ENCODE peak calls at places on chromosomes 5 and 9, in seven cellular contexts. One of them, this sample, is unnamed.

GRCh38 chr9:79686381-79687130 is 114.8 kb downstream of the TLE4 start:
- DNase-seq in GM23248: peak
- DNase-seq in HCT116: no peak
- DNase-seq in OCI-LY7: no peak
- DNase-seq in MM.1S: no peak
- DNase-seq in PC-3: peak
- DNase-seq in neural progenitor cell: no peak
- DNase-seq in this sample: no peak

GRCh38 chr5:60521379-60522298 is 178.3 kb downstream of the DEPDC1B start:
- DNase-seq in GM23248: no peak
- DNase-seq in HCT116: no peak
- DNase-seq in OCI-LY7: peak
- DNase-seq in MM.1S: peak
- DNase-seq in PC-3: no peak
- DNase-seq in neural progenitor cell: no peak
- DNase-seq in this sample: no peak

GRCh38 chr5:14268236-14268701 is 125.1 kb downstream of the TRIO start:
- DNase-seq in GM23248: peak
- DNase-seq in HCT116: peak
- DNase-seq in OCI-LY7: no peak
- DNase-seq in MM.1S: no peak
- DNase-seq in PC-3: peak
- DNase-seq in neural progenitor cell: no peak
- DNase-seq in this sample: no peak

GRCh38 chr9:123763910-123764588 is 165.9 kb downstream of the DENND1A start:
- DNase-seq in GM23248: peak
- DNase-seq in HCT116: no peak
- DNase-seq in OCI-LY7: no peak
- DNase-seq in MM.1S: no peak
- DNase-seq in PC-3: no peak
- DNase-seq in neural progenitor cell: no peak
- DNase-seq in this sample: no peak

GRCh38 chr5:6994097-6994496 is 280.9 kb downstream of the TENT4A start:
- DNase-seq in GM23248: no peak
- DNase-seq in HCT116: no peak
- DNase-seq in OCI-LY7: no peak
- DNase-seq in MM.1S: no peak
- DNase-seq in PC-3: no peak
- DNase-seq in neural progenitor cell: no peak
- DNase-seq in this sample: no peak

GRCh38 chr5:30099634-30100033 is 1093.9 kb upstream of the CDH6 start:
- DNase-seq in GM23248: no peak
- DNase-seq in HCT116: no peak
- DNase-seq in OCI-LY7: no peak
- DNase-seq in MM.1S: no peak
- DNase-seq in PC-3: peak
- DNase-seq in neural progenitor cell: peak
- DNase-seq in this sample: peak

GRCh38 chr9:77820293-77820954 is 172.3 kb upstream of the GNA14 start:
- DNase-seq in GM23248: peak
- DNase-seq in HCT116: no peak
- DNase-seq in OCI-LY7: no peak
- DNase-seq in MM.1S: no peak
- DNase-seq in PC-3: peak
- DNase-seq in neural progenitor cell: no peak
- DNase-seq in this sample: no peak

GRCh38 chr9:85142461-85143401 is 473.2 kb downstream of the NTRK2 start:
- DNase-seq in GM23248: peak
- DNase-seq in HCT116: peak
- DNase-seq in OCI-LY7: peak
- DNase-seq in MM.1S: peak
- DNase-seq in PC-3: peak
- DNase-seq in neural progenitor cell: peak
- DNase-seq in this sample: peak

GRCh38 chr5:80114856-80115255 is 79.7 kb downstream of the THBS4 start:
- DNase-seq in GM23248: no peak
- DNase-seq in HCT116: no peak
- DNase-seq in OCI-LY7: no peak
- DNase-seq in MM.1S: no peak
- DNase-seq in PC-3: no peak
- DNase-seq in neural progenitor cell: no peak
- DNase-seq in this sample: no peak

GRCh38 chr9:137482094-137482781 is 23.1 kb upstream of the NSMF start:
- DNase-seq in GM23248: peak
- DNase-seq in HCT116: no peak
- DNase-seq in OCI-LY7: no peak
- DNase-seq in MM.1S: peak
- DNase-seq in PC-3: peak
- DNase-seq in neural progenitor cell: no peak
- DNase-seq in this sample: no peak

GRCh38 chr9:21788752-21789151 is 13.7 kb upstream of the MTAP start:
- DNase-seq in GM23248: peak
- DNase-seq in HCT116: peak
- DNase-seq in OCI-LY7: no peak
- DNase-seq in MM.1S: peak
- DNase-seq in PC-3: peak
- DNase-seq in neural progenitor cell: no peak
- DNase-seq in this sample: no peak

GRCh38 chr9:38068866-38069628 is at the start of gene SHB:
- DNase-seq in GM23248: peak
- DNase-seq in HCT116: no peak
- DNase-seq in OCI-LY7: peak
- DNase-seq in MM.1S: peak
- DNase-seq in PC-3: peak
- DNase-seq in neural progenitor cell: peak
- DNase-seq in this sample: peak

GRCh38 chr5:59874675-59875074 is 18.9 kb downstream of the PDE4D start:
- DNase-seq in GM23248: no peak
- DNase-seq in HCT116: no peak
- DNase-seq in OCI-LY7: no peak
- DNase-seq in MM.1S: no peak
- DNase-seq in PC-3: peak
- DNase-seq in neural progenitor cell: no peak
- DNase-seq in this sample: no peak

GRCh38 chr5:398475-399295 is 44.3 kb upstream of the EXOC3 start:
- DNase-seq in GM23248: no peak
- DNase-seq in HCT116: no peak
- DNase-seq in OCI-LY7: no peak
- DNase-seq in MM.1S: no peak
- DNase-seq in PC-3: no peak
- DNase-seq in neural progenitor cell: no peak
- DNase-seq in this sample: peak

GRCh38 chr9:15725953-15726352 is 173.1 kb downstream of the CCDC171 start:
- DNase-seq in GM23248: peak
- DNase-seq in HCT116: no peak
- DNase-seq in OCI-LY7: no peak
- DNase-seq in MM.1S: no peak
- DNase-seq in PC-3: peak
- DNase-seq in neural progenitor cell: no peak
- DNase-seq in this sample: no peak

GRCh38 chr5:56900858-56901578 is 8.4 kb upstream of the SETD9 start:
- DNase-seq in GM23248: peak
- DNase-seq in HCT116: peak
- DNase-seq in OCI-LY7: peak
- DNase-seq in MM.1S: peak
- DNase-seq in PC-3: peak
- DNase-seq in neural progenitor cell: peak
- DNase-seq in this sample: peak

GRCh38 chr9:109538346-109538745 is 40.2 kb upstream of the PTPN3 start:
- DNase-seq in GM23248: no peak
- DNase-seq in HCT116: no peak
- DNase-seq in OCI-LY7: no peak
- DNase-seq in MM.1S: no peak
- DNase-seq in PC-3: peak
- DNase-seq in neural progenitor cell: no peak
- DNase-seq in this sample: no peak

GRCh38 chr9:109536859-109537258 is 38.8 kb upstream of the PTPN3 start:
- DNase-seq in GM23248: no peak
- DNase-seq in HCT116: no peak
- DNase-seq in OCI-LY7: no peak
- DNase-seq in MM.1S: no peak
- DNase-seq in PC-3: no peak
- DNase-seq in neural progenitor cell: no peak
- DNase-seq in this sample: no peak

GRCh38 chr9:109535365-109535764 is 37.3 kb upstream of the PTPN3 start:
- DNase-seq in GM23248: no peak
- DNase-seq in HCT116: no peak
- DNase-seq in OCI-LY7: no peak
- DNase-seq in MM.1S: no peak
- DNase-seq in PC-3: no peak
- DNase-seq in neural progenitor cell: no peak
- DNase-seq in this sample: no peak

GRCh38 chr9:109534151-109534550 is 36.0 kb upstream of the PTPN3 start:
- DNase-seq in GM23248: no peak
- DNase-seq in HCT116: no peak
- DNase-seq in OCI-LY7: no peak
- DNase-seq in MM.1S: no peak
- DNase-seq in PC-3: no peak
- DNase-seq in neural progenitor cell: no peak
- DNase-seq in this sample: no peak

DNA sequence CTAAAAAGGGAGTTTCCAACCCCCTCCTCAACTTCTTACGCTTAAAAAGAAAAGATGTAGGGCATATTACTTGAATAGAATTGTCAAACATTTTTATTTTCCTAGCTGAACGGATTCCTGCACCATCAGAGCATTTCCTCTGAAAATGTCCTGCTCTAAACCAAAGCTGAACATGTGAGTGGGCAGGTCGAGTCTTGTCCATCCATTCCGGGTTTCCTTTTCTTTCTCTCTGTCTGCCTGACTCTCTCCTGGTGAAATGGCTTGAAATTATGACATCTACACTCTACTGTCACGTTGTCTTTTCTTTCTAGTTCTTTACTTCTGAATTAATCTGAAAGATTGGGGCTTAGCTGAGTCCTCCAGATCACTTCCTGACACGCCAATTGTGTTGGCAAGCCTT is 39.2 kb upstream of the PTPN3 start:
- DNase-seq in GM23248: no peak
- DNase-seq in HCT116: no peak
- DNase-seq in OCI-LY7: no peak
- DNase-seq in MM.1S: no peak
- DNase-seq in PC-3: no peak
- DNase-seq in neural progenitor cell: no peak
- DNase-seq in this sample: no peak
- H3K4me3 ChIP-seq in GM23248: no peak
- H3K4me3 ChIP-seq in HCT116: no peak
- H3K4me3 ChIP-seq in OCI-LY7: no peak
- H3K4me3 ChIP-seq in MM.1S: no peak
- H3K4me3 ChIP-seq in PC-3: no peak
- H3K4me3 ChIP-seq in neural progenitor cell: no peak
- H3K4me3 ChIP-seq in this sample: no peak

DNA sequence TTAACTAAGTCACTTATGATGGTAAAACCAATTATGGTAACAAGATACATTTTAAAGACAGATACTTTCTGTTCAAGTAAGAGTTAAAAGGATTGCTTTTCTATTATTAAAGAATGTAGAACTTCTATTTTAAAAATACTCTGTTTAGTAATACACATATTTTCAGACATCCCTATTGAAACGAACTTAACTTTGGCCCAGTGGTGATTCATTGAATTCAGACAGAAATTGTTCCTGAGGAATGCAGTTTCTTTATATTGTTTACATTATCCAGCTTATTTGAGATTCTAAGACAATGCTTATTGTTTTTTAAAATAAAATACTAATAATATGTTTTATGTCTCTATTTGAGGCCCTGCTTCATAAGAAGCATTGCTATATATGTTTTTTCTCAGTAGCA is 816.4 kb downstream of the SEMA5A start:
- DNase-seq in GM23248: peak
- DNase-seq in HCT116: no peak
- DNase-seq in OCI-LY7: no peak
- DNase-seq in MM.1S: no peak
- DNase-seq in PC-3: peak
- DNase-seq in neural progenitor cell: no peak
- DNase-seq in this sample: no peak
- TF ChIP-seq EZH2phosphoT487 in GM23248: no peak
- TF ChIP-seq EZH2phosphoT487 in HCT116: no peak
- TF ChIP-seq EZH2phosphoT487 in OCI-LY7: no peak
- TF ChIP-seq EZH2phosphoT487 in MM.1S: no peak
- TF ChIP-seq EZH2phosphoT487 in PC-3: no peak
- TF ChIP-seq EZH2phosphoT487 in neural progenitor cell: no peak
- TF ChIP-seq EZH2phosphoT487 in this sample: no peak

GRCh38 chr5:161566081-161566480 is 19.6 kb upstream of the GABRB2 start:
- DNase-seq in GM23248: no peak
- DNase-seq in HCT116: no peak
- DNase-seq in OCI-LY7: no peak
- DNase-seq in MM.1S: no peak
- DNase-seq in PC-3: no peak
- DNase-seq in neural progenitor cell: no peak
- DNase-seq in this sample: no peak
- H3K4me3 ChIP-seq in GM23248: no peak
- H3K4me3 ChIP-seq in HCT116: no peak
- H3K4me3 ChIP-seq in OCI-LY7: no peak
- H3K4me3 ChIP-seq in MM.1S: no peak
- H3K4me3 ChIP-seq in PC-3: no peak
- H3K4me3 ChIP-seq in neural progenitor cell: no peak
- H3K4me3 ChIP-seq in this sample: no peak

DNA sequence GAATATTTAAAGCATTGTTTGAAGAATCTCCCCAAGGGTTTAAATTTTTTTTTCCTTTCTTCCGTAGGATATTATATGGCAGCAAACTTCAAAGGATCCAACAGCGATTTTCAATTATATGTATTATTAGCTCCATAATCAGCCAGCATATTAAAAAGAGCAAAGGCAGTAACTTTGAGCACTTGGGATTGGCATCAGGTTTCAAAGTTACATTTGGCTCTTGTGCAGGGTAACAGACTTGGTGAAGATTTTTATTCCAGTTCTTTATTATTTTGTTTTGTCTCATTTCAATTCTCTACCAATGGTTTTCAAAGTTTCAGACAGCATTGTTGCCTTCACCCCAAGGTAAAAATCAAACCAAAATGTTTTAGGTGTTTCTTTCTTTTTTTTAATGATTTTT is 116.7 kb upstream of the ZNF366 start:
- DNase-seq in GM23248: peak
- DNase-seq in HCT116: no peak
- DNase-seq in OCI-LY7: no peak
- DNase-seq in MM.1S: no peak
- DNase-seq in PC-3: no peak
- DNase-seq in neural progenitor cell: no peak
- DNase-seq in this sample: no peak
- TF ChIP-seq EZH2phosphoT487 in GM23248: no peak
- TF ChIP-seq EZH2phosphoT487 in HCT116: no peak
- TF ChIP-seq EZH2phosphoT487 in OCI-LY7: no peak
- TF ChIP-seq EZH2phosphoT487 in MM.1S: no peak
- TF ChIP-seq EZH2phosphoT487 in PC-3: no peak
- TF ChIP-seq EZH2phosphoT487 in neural progenitor cell: no peak
- TF ChIP-seq EZH2phosphoT487 in this sample: no peak

DNA sequence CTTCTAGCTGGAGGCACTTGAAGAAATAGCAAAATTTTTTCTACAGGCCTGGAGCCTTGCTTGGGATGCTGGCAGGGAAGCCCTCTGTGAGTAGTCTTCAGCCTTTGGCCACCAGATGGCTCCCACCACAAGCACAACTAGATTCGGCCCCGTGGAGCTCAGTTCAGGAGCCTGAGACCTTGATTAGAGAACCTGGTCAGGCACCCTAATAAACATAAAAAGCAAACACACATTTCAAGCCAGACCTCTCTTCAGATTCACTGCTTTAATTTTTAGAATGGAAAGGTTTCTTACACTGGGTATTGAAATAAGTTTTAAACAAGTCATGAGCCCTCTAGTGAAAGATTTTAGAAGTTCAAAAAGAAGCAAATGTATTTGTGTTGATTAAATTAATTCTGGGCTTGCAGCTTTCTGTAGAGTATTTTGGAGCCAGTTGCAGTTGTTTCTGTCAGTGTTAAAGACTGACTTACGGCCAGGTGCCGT is 41.4 kb downstream of the GLRX start:
- DNase-seq in GM23248: peak
- DNase-seq in HCT116: peak
- DNase-seq in OCI-LY7: peak
- DNase-seq in MM.1S: peak
- DNase-seq in PC-3: peak
- DNase-seq in neural progenitor cell: peak
- DNase-seq in this sample: peak
- H3K4me3 ChIP-seq in GM23248: no peak
- H3K4me3 ChIP-seq in HCT116: no peak
- H3K4me3 ChIP-seq in OCI-LY7: no peak
- H3K4me3 ChIP-seq in MM.1S: no peak
- H3K4me3 ChIP-seq in PC-3: no peak
- H3K4me3 ChIP-seq in neural progenitor cell: no peak
- H3K4me3 ChIP-seq in this sample: no peak

This sample was measured in GM23338.